ENCODE peak calls at places on chromosome 1, in four cellular contexts. F is stomach, W is neural crest cell, J is WTC11. P is an unnamed sample.

GRCh38 chr1:192907545-192908243 is 98.9 kb downstream of the RGS2 start:
- DNase-seq in F (no peak), W (no peak), J (no peak), P (no peak)

GRCh38 chr1:1021010-1021845 is 1.3 kb downstream of the AGRN start:
- DNase-seq in F (peak; percentile 80), W (no peak), J (no peak), P (no peak)

GRCh38 chr1:160124709-160125478 is 9.3 kb downstream of the ATP1A2 start:
- DNase-seq in F (no peak), W (no peak), J (no peak), P (no peak)

GRCh38 chr1:110639724-110640386 is 33.7 kb upstream of the KCNA2 start:
- DNase-seq in F (no peak), W (no peak), J (no peak), P (no peak)

GRCh38 chr1:21357161-21357560 is 66.9 kb upstream of the ECE1 start:
- DNase-seq in F (no peak), W (no peak), J (no peak), P (no peak)

GRCh38 chr1:1162597-1163537 is 10.8 kb upstream of the TTLL10 start:
- DNase-seq in F (peak; percentile 95), W (no peak), J (peak; percentile 56), P (no peak)

GRCh38 chr1:203996126-203996525 is 76.8 kb upstream of the SOX13 start:
- DNase-seq in F (no peak), W (peak; percentile 38), J (peak; percentile 73), P (no peak)

GRCh38 chr1:68229927-68230812 is 2.2 kb downstream of the WLS start:
- DNase-seq in F (no peak), W (peak; percentile 27), J (no peak), P (no peak)

GRCh38 chr1:107047602-107048001 is 8.9 kb upstream of the PRMT6 start:
- DNase-seq in F (no peak), W (no peak), J (no peak), P (no peak)

GRCh38 chr1:31625561-31626272 is 8.2 kb downstream of the HCRTR1 start:
- DNase-seq in F (no peak), W (no peak), J (no peak), P (no peak)

DNA sequence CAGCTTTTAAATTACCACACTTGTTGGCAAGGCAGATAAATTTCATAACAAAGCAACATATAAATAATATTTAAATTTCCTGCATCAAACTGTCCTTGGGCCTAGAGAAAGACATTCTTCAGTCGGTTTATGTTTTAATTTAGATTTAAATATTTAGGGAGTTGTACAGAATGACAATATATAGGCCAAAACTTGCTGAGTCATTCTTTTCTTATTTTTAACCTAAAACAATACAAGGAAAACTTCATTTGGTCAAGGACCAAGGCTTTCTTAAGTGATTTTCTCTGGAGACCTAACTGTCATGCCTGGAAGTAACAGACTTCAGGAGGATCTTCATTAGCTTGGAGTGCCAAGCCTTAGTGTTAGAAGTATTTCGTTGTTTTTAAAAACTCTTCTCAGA is 5.6 kb downstream of the MAP10 start:
- DNase-seq in F (no peak), W (no peak), J (no peak), P (no peak)
- TF ChIP-seq CTCF in F (no peak), W (no peak), J (no peak), P (no peak)

GRCh38 chr1:13541435-13542215 is 27.8 kb upstream of the LRRC38 start:
- DNase-seq in F (no peak), W (no peak), J (no peak), P (no peak)

GRCh38 chr1:13540871-13541270 is 27.1 kb upstream of the LRRC38 start:
- DNase-seq in F (no peak), W (no peak), J (no peak), P (no peak)

GRCh38 chr1:13543451-13543911 is 29.7 kb upstream of the LRRC38 start:
- DNase-seq in F (no peak), W (no peak), J (no peak), P (no peak)

GRCh38 chr1:13546791-13547190 is 33.0 kb upstream of the LRRC38 start:
- DNase-seq in F (no peak), W (no peak), J (no peak), P (no peak)

DNA sequence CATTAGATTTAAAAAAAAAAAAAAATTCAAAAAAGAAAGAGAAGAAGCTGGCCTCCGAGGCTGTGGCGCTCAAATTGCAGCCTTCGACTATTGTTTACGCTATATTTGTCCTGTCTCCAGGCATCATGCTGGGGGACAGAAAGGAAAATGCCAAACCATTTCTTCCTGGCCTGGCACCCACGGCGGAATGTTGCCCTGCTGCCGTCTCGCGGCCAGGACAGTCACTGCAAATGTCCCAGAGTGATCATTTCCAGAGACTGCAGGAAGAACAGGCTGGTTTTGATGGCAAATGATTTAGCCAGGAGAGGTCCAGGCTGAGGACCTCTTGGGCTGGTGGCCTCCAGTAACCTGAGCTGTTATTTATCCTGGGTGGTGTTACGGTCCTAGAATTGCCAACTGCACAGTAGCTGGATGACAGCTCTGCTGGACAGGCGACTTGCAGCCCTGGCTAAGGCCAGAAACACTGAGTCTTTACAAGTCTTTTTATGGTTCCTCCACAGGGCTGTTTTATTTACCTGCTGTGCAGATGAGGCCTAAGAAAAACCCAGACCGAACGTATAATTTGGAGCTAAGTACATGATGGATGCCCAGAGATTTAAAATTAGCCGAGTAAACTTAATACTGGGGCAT is 30.2 kb upstream of the LRRC38 start:
- DNase-seq in F (peak; percentile 27), W (peak; percentile 47), J (peak; percentile 13), P (no peak)
- TF ChIP-seq CTCF in F (no peak), W (peak; percentile 57), J (no peak), P (peak; percentile 25)

DNA sequence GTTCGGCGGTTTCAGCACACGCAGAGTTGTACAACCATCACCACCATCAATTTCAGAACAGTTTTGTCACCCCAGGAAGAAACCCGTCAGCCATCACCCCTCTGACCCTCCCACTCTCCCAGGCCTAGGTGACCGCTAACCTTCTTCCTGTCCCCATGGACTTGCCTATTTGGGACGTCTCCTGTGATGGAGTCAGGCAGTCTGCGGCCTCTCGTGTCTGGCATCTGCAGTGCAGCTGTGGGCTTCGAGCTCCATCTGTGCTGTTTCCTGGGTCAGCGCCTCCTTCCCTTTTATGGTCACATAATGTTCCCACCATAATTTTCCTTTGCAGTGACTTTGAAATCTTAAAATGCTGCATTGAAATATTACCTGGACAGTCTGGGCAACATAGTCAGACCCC is 24.4 kb downstream of the SLC45A1 start:
- DNase-seq in F (no peak), W (no peak), J (no peak), P (no peak)
- TF ChIP-seq CTCF in F (no peak), W (no peak), J (no peak), P (no peak)

GRCh38 chr1:195580988-195581387 is 1027.3 kb downstream of the KCNT2 start:
- DNase-seq in F (no peak), W (no peak), J (no peak), P (no peak)
- TF ChIP-seq CTCF in F (no peak), W (peak; percentile 55), J (no peak), P (no peak)

GRCh38 chr1:88061830-88062177 is 622.3 kb upstream of the PKN2 start:
- DNase-seq in F (no peak), W (no peak), J (no peak), P (no peak)
- TF ChIP-seq CTCF in F (no peak), W (peak; percentile 1), J (no peak), P (no peak)

DNA sequence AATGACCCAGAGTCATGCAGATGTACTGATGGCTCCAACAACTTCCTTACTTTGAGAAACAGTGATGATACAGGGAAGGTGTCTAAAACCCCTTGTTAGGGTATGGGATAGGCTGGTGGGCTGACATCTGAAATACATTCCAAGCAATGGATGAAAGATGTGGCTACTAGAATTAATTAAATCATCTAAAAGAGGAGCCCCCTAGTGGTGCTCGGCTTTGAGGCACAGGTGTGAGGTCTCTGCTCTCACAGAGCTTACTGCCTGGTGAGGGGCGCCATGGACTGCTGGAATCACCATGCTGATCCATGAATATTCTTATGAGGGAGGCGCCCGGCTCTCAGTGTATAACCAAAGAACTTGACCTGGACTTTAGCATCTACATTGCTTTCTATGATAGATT is 48.5 kb downstream of the GNG4 start:
- DNase-seq in F (peak; percentile 27), W (no peak), J (peak; percentile 70), P (no peak)
- TF ChIP-seq CTCF in F (no peak), W (peak; percentile 53), J (peak; percentile 40), P (peak; percentile 47)

GRCh38 chr1:161726631-161727342 is 5.4 kb downstream of the FCRLB start:
- DNase-seq in F (peak; percentile 84), W (peak; percentile 78), J (peak; percentile 81), P (peak; percentile 87)
- TF ChIP-seq CTCF in F (no peak), W (no peak), J (no peak), P (no peak)